ENCODE peak calls at places on chromosome X, in eight cellular contexts. One of them, this sample, is unnamed.

GRCh38 chrX:46796574-46797191 is 37.8 kb upstream of the SLC9A7 start:
- DNase-seq in IMR-90: peak
- DNase-seq in hepatocyte: peak
- DNase-seq in fibroblast of lung: peak
- DNase-seq in GM23338: peak
- DNase-seq in PC-9: peak
- DNase-seq in SK-N-SH: peak
- DNase-seq in OCI-LY7: peak
- DNase-seq in this sample: peak

GRCh38 chrX:4379071-4379470 is 665.6 kb upstream of the PRKX start:
- DNase-seq in IMR-90: no peak
- DNase-seq in hepatocyte: peak
- DNase-seq in fibroblast of lung: no peak
- DNase-seq in GM23338: no peak
- DNase-seq in PC-9: peak
- DNase-seq in SK-N-SH: no peak
- DNase-seq in OCI-LY7: no peak
- DNase-seq in this sample: peak

GRCh38 chrX:34778961-34779360 is 121.9 kb upstream of the TMEM47 start:
- DNase-seq in IMR-90: peak
- DNase-seq in hepatocyte: no peak
- DNase-seq in fibroblast of lung: peak
- DNase-seq in GM23338: no peak
- DNase-seq in PC-9: no peak
- DNase-seq in SK-N-SH: no peak
- DNase-seq in OCI-LY7: no peak
- DNase-seq in this sample: peak

GRCh38 chrX:133297284-133297683 is 79.1 kb upstream of the TFDP3 start:
- DNase-seq in IMR-90: peak
- DNase-seq in hepatocyte: no peak
- DNase-seq in fibroblast of lung: peak
- DNase-seq in GM23338: no peak
- DNase-seq in PC-9: peak
- DNase-seq in SK-N-SH: no peak
- DNase-seq in OCI-LY7: no peak
- DNase-seq in this sample: peak

GRCh38 chrX:69107231-69107739 is 58.0 kb downstream of the PJA1 start:
- DNase-seq in IMR-90: no peak
- DNase-seq in hepatocyte: peak
- DNase-seq in fibroblast of lung: no peak
- DNase-seq in GM23338: peak
- DNase-seq in PC-9: peak
- DNase-seq in SK-N-SH: no peak
- DNase-seq in OCI-LY7: no peak
- DNase-seq in this sample: no peak

GRCh38 chrX:9738146-9738545 is 27.5 kb downstream of the GPR143 start:
- DNase-seq in IMR-90: no peak
- DNase-seq in hepatocyte: no peak
- DNase-seq in fibroblast of lung: no peak
- DNase-seq in GM23338: no peak
- DNase-seq in PC-9: no peak
- DNase-seq in SK-N-SH: no peak
- DNase-seq in OCI-LY7: no peak
- DNase-seq in this sample: no peak

GRCh38 chrX:43973249-43973672 is at the start of gene NDP:
- DNase-seq in IMR-90: no peak
- DNase-seq in hepatocyte: peak
- DNase-seq in fibroblast of lung: peak
- DNase-seq in GM23338: peak
- DNase-seq in PC-9: no peak
- DNase-seq in SK-N-SH: peak
- DNase-seq in OCI-LY7: no peak
- DNase-seq in this sample: no peak

GRCh38 chrX:108261541-108262218 is 170.1 kb downstream of the ATG4A start:
- DNase-seq in IMR-90: peak
- DNase-seq in hepatocyte: peak
- DNase-seq in fibroblast of lung: peak
- DNase-seq in GM23338: no peak
- DNase-seq in PC-9: no peak
- DNase-seq in SK-N-SH: no peak
- DNase-seq in OCI-LY7: no peak
- DNase-seq in this sample: peak

GRCh38 chrX:20118065-20118824 is 1.5 kb upstream of the MAP7D2 start:
- DNase-seq in IMR-90: no peak
- DNase-seq in hepatocyte: no peak
- DNase-seq in fibroblast of lung: no peak
- DNase-seq in GM23338: no peak
- DNase-seq in PC-9: peak
- DNase-seq in SK-N-SH: no peak
- DNase-seq in OCI-LY7: no peak
- DNase-seq in this sample: peak

GRCh38 chrX:31658360-31658759 is 586.5 kb upstream of the FTHL17 start:
- DNase-seq in IMR-90: peak
- DNase-seq in hepatocyte: peak
- DNase-seq in fibroblast of lung: peak
- DNase-seq in GM23338: peak
- DNase-seq in PC-9: no peak
- DNase-seq in SK-N-SH: peak
- DNase-seq in OCI-LY7: peak
- DNase-seq in this sample: no peak

GRCh38 chrX:74925210-74926088 is at the start of gene NEXMIF:
- DNase-seq in IMR-90: no peak
- DNase-seq in hepatocyte: no peak
- DNase-seq in fibroblast of lung: peak
- DNase-seq in GM23338: peak
- DNase-seq in PC-9: no peak
- DNase-seq in SK-N-SH: peak
- DNase-seq in OCI-LY7: no peak
- DNase-seq in this sample: no peak

GRCh38 chrX:112820364-112821308 is 20.0 kb downstream of the AMOT start:
- DNase-seq in IMR-90: no peak
- DNase-seq in hepatocyte: peak
- DNase-seq in fibroblast of lung: no peak
- DNase-seq in GM23338: no peak
- DNase-seq in PC-9: peak
- DNase-seq in SK-N-SH: no peak
- DNase-seq in OCI-LY7: no peak
- DNase-seq in this sample: peak

GRCh38 chrX:47502591-47503222 is 19.7 kb upstream of the ZNF41 start:
- DNase-seq in IMR-90: peak
- DNase-seq in hepatocyte: no peak
- DNase-seq in fibroblast of lung: peak
- DNase-seq in GM23338: no peak
- DNase-seq in PC-9: peak
- DNase-seq in SK-N-SH: no peak
- DNase-seq in OCI-LY7: no peak
- DNase-seq in this sample: peak

GRCh38 chrX:105229146-105229545 is 8.7 kb upstream of the TEX13A start:
- DNase-seq in IMR-90: no peak
- DNase-seq in hepatocyte: no peak
- DNase-seq in fibroblast of lung: no peak
- DNase-seq in GM23338: no peak
- DNase-seq in PC-9: no peak
- DNase-seq in SK-N-SH: no peak
- DNase-seq in OCI-LY7: no peak
- DNase-seq in this sample: no peak

GRCh38 chrX:106404512-106404911 is 207.3 kb upstream of the RADX start:
- DNase-seq in IMR-90: no peak
- DNase-seq in hepatocyte: peak
- DNase-seq in fibroblast of lung: no peak
- DNase-seq in GM23338: peak
- DNase-seq in PC-9: peak
- DNase-seq in SK-N-SH: no peak
- DNase-seq in OCI-LY7: no peak
- DNase-seq in this sample: peak

GRCh38 chrX:3134316-3134715 is 93.0 kb downstream of the ARSF start:
- DNase-seq in IMR-90: peak
- DNase-seq in hepatocyte: no peak
- DNase-seq in fibroblast of lung: no peak
- DNase-seq in GM23338: no peak
- DNase-seq in PC-9: no peak
- DNase-seq in SK-N-SH: no peak
- DNase-seq in OCI-LY7: no peak
- DNase-seq in this sample: no peak

GRCh38 chrX:3124041-3124440 is 82.8 kb downstream of the ARSF start:
- DNase-seq in IMR-90: peak
- DNase-seq in hepatocyte: no peak
- DNase-seq in fibroblast of lung: no peak
- DNase-seq in GM23338: no peak
- DNase-seq in PC-9: no peak
- DNase-seq in SK-N-SH: no peak
- DNase-seq in OCI-LY7: no peak
- DNase-seq in this sample: no peak

DNA sequence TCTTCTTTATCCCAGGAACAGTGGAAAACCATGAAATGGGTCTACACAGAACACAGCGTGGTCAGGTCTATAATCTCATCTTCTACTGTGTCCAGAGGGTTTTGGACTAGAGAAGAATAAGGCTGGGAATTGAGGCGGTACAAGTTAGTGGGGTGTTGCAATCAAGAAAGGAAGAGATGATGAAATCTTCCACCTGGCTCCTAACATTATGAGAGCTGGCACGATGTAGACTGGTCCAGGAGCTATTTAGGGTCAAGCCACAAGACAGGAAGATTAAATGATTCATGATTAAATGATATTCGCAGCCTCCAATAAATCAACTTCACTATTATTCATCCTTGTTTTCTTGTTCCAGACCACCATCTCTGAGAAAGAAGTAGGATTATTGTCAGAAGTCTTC is 88.0 kb downstream of the ARSF start:
- DNase-seq in IMR-90: peak
- DNase-seq in hepatocyte: no peak
- DNase-seq in fibroblast of lung: peak
- DNase-seq in GM23338: no peak
- DNase-seq in PC-9: no peak
- DNase-seq in SK-N-SH: no peak
- DNase-seq in OCI-LY7: no peak
- DNase-seq in this sample: peak
- H2AFZ ChIP-seq in IMR-90: no peak
- H2AFZ ChIP-seq in hepatocyte: no peak
- H2AFZ ChIP-seq in fibroblast of lung: no peak
- H2AFZ ChIP-seq in GM23338: no peak
- H2AFZ ChIP-seq in PC-9: no peak
- H2AFZ ChIP-seq in SK-N-SH: no peak
- H2AFZ ChIP-seq in OCI-LY7: no peak
- H2AFZ ChIP-seq in this sample: no peak

DNA sequence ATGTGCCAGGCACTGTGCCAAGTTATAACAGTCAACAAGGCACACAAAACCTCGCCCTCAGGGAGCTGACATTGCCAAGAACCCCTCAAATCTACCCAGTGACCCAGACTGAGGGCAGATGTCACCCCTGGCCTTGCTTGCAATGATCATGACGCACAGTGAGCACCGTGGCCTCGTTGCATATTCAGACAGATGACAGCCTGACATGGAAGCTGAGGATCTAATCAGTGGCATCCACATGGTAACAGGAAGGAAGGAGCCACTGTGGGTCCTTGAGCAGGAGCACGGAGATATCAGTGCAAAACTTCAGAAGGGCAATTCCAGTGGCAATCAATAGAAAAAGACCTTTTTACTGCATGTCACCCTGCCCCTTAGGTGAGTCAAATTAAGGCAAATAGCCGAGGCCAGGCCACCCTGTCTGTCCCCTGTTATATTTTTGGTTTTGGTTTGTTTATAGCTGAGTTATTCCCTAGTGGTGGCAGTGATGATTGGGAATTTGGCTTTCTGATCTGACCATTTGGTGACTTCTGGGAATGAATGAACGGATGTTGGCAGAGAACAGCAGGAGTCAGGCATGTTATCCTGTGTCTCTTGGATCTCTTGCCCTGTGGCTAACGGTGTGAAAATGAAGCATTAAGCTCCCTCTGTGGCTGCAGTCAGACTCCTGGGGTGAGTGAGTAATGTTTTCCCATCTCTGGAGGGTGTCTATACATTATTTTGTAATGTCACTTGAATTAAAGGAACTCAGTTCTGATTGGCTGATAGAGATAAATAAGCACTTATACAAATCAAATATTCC is 20.4 kb downstream of the WDR13 start:
- DNase-seq in IMR-90: no peak
- DNase-seq in hepatocyte: no peak
- DNase-seq in fibroblast of lung: no peak
- DNase-seq in GM23338: no peak
- DNase-seq in PC-9: no peak
- DNase-seq in SK-N-SH: no peak
- DNase-seq in OCI-LY7: no peak
- DNase-seq in this sample: no peak
- H2AFZ ChIP-seq in IMR-90: no peak
- H2AFZ ChIP-seq in hepatocyte: no peak
- H2AFZ ChIP-seq in fibroblast of lung: no peak
- H2AFZ ChIP-seq in GM23338: no peak
- H2AFZ ChIP-seq in PC-9: no peak
- H2AFZ ChIP-seq in SK-N-SH: no peak
- H2AFZ ChIP-seq in OCI-LY7: no peak
- H2AFZ ChIP-seq in this sample: no peak

GRCh38 chrX:49197543-49198087 is 2.4 kb downstream of the SYP start:
- DNase-seq in IMR-90: no peak
- DNase-seq in hepatocyte: no peak
- DNase-seq in fibroblast of lung: no peak
- DNase-seq in GM23338: no peak
- DNase-seq in PC-9: no peak
- DNase-seq in SK-N-SH: no peak
- DNase-seq in OCI-LY7: no peak
- DNase-seq in this sample: no peak

GRCh38 chrX:49191033-49191871 is 5.1 kb upstream of the PRICKLE3 start:
- DNase-seq in IMR-90: peak
- DNase-seq in hepatocyte: peak
- DNase-seq in fibroblast of lung: peak
- DNase-seq in GM23338: peak
- DNase-seq in PC-9: peak
- DNase-seq in SK-N-SH: peak
- DNase-seq in OCI-LY7: peak
- DNase-seq in this sample: peak

GRCh38 chrX:49192722-49193328 is 6.7 kb upstream of the PRICKLE3 start:
- DNase-seq in IMR-90: peak
- DNase-seq in hepatocyte: no peak
- DNase-seq in fibroblast of lung: peak
- DNase-seq in GM23338: peak
- DNase-seq in PC-9: peak
- DNase-seq in SK-N-SH: no peak
- DNase-seq in OCI-LY7: peak
- DNase-seq in this sample: no peak

GRCh38 chrX:49190783-49191032 is 4.5 kb upstream of the PRICKLE3 start:
- DNase-seq in IMR-90: no peak
- DNase-seq in hepatocyte: no peak
- DNase-seq in fibroblast of lung: no peak
- DNase-seq in GM23338: no peak
- DNase-seq in PC-9: no peak
- DNase-seq in SK-N-SH: no peak
- DNase-seq in OCI-LY7: no peak
- DNase-seq in this sample: no peak

GRCh38 chrX:49193542-49193964 is 6.4 kb downstream of the SYP start:
- DNase-seq in IMR-90: no peak
- DNase-seq in hepatocyte: no peak
- DNase-seq in fibroblast of lung: no peak
- DNase-seq in GM23338: no peak
- DNase-seq in PC-9: no peak
- DNase-seq in SK-N-SH: no peak
- DNase-seq in OCI-LY7: no peak
- DNase-seq in this sample: no peak
- H2AFZ ChIP-seq in IMR-90: no peak
- H2AFZ ChIP-seq in hepatocyte: no peak
- H2AFZ ChIP-seq in fibroblast of lung: no peak
- H2AFZ ChIP-seq in GM23338: no peak
- H2AFZ ChIP-seq in PC-9: no peak
- H2AFZ ChIP-seq in SK-N-SH: no peak
- H2AFZ ChIP-seq in OCI-LY7: no peak
- H2AFZ ChIP-seq in this sample: no peak

GRCh38 chrX:15675490-15675921 is 10.9 kb upstream of the CLTRN start:
- DNase-seq in IMR-90: no peak
- DNase-seq in hepatocyte: peak
- DNase-seq in fibroblast of lung: no peak
- DNase-seq in GM23338: peak
- DNase-seq in PC-9: peak
- DNase-seq in SK-N-SH: peak
- DNase-seq in OCI-LY7: peak
- DNase-seq in this sample: peak
- H2AFZ ChIP-seq in IMR-90: peak
- H2AFZ ChIP-seq in hepatocyte: peak
- H2AFZ ChIP-seq in fibroblast of lung: peak
- H2AFZ ChIP-seq in GM23338: no peak
- H2AFZ ChIP-seq in PC-9: peak
- H2AFZ ChIP-seq in SK-N-SH: peak
- H2AFZ ChIP-seq in OCI-LY7: peak
- H2AFZ ChIP-seq in this sample: peak

This sample was measured in mammary epithelial cell.